ENCODE peak calls at places on chromosome X, in seven cellular contexts. R is A549, C is IMR-90, B is HCT116, O is GM12878, Q is K562, Z is H1. G is an unnamed sample.

GRCh38 chrX:110280954-110281353 is 36.9 kb downstream of the AMMECR1 start:
- DNase-seq in R (no peak), C (peak; percentile 58), B (no peak), O (no peak), Q (no peak), Z (no peak), G (no peak)

GRCh38 chrX:85004255-85004654 is 578 bp downstream of the APOOL start:
- DNase-seq in R (peak; percentile 13), C (peak; percentile 28), B (no peak), O (no peak), Q (no peak), Z (no peak), G (no peak)

GRCh38 chrX:41808042-41808441 is 84.1 kb downstream of the GPR82 start:
- DNase-seq in R (no peak), C (no peak), B (no peak), O (no peak), Q (no peak), Z (no peak), G (no peak)

GRCh38 chrX:58025979-58026378 is 115.7 kb upstream of the ZXDA start:
- DNase-seq in R (peak; percentile 44), C (peak; percentile 25), B (peak; percentile 26), O (no peak), Q (peak; percentile 6), Z (no peak), G (peak; percentile 17)

GRCh38 chrX:27751976-27752375 is 55.8 kb upstream of the MAGEB10 start:
- DNase-seq in R (no peak), C (no peak), B (no peak), O (no peak), Q (no peak), Z (no peak), G (no peak)

GRCh38 chrX:75673468-75673867 is 111.6 kb downstream of the MAGEE2 start:
- DNase-seq in R (no peak), C (no peak), B (no peak), O (no peak), Q (no peak), Z (no peak), G (peak; percentile 13)

GRCh38 chrX:20414781-20415445 is 148.2 kb upstream of the RPS6KA3 start:
- DNase-seq in R (no peak), C (peak; percentile 47), B (no peak), O (no peak), Q (no peak), Z (no peak), G (no peak)

GRCh38 chrX:79243691-79244090 is 99.2 kb downstream of the GPR174 start:
- DNase-seq in R (no peak), C (no peak), B (no peak), O (no peak), Q (no peak), Z (no peak), G (no peak)

GRCh38 chrX:106726485-106727437 is at the start of gene RNF128:
- DNase-seq in R (peak; percentile 7), C (peak; percentile 26), B (peak; percentile 70), O (no peak), Q (no peak), Z (peak; percentile 29), G (peak; percentile 66)
- TF ChIP-seq RAD21 in R (no peak), C (no peak), B (no peak), O (no peak), Q (no peak), Z (no peak), G (no peak)

GRCh38 chrX:118251251-118251650 is 94.7 kb upstream of the WDR44 start:
- DNase-seq in R (no peak), C (peak; percentile 67), B (no peak), O (no peak), Q (no peak), Z (no peak), G (no peak)
- TF ChIP-seq CEBPB in R (no peak), C (no peak), B (no peak), O (no peak), Q (no peak), Z (no peak), G (no peak)

GRCh38 chrX:138745215-138745614 is 33.7 kb upstream of the FGF13 start:
- DNase-seq in R (peak; percentile 40), C (peak; percentile 60), B (no peak), O (peak; percentile 8), Q (peak; percentile 57), Z (no peak), G (peak; percentile 12)
- TF ChIP-seq RAD21 in R (peak; percentile 64), C (peak; percentile 63), B (peak; percentile 32), O (peak; percentile 75), Q (peak; percentile 60), Z (peak; percentile 83), G (no peak)

GRCh38 chrX:67692246-67692645 is 148.4 kb downstream of the AR start:
- DNase-seq in R (no peak), C (peak; percentile 16), B (no peak), O (no peak), Q (no peak), Z (no peak), G (no peak)

GRCh38 chrX:67697452-67697851 is 153.6 kb downstream of the AR start:
- DNase-seq in R (no peak), C (no peak), B (no peak), O (no peak), Q (no peak), Z (no peak), G (no peak)

DNA sequence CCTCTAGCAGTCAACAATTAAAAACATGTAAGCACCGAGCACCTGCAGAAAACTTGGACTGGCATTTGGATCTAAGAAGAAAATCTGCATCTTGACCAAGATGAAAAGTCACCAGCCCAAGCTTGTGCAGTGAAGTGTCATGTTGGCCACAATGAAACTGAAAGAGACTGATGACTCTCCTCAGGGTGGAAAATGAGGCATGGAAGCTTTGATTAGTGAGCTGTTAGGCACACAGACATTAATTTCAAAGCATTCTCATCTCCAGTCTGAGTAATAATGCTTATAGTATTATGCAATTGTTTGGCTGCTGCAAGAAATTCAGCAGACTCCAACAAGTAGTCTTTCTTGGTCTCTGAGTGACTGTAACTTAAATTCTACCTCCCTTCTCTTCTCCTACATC is 150.1 kb downstream of the AR start:
- DNase-seq in R (no peak), C (no peak), B (no peak), O (no peak), Q (no peak), Z (no peak), G (no peak)
- TF ChIP-seq CEBPB in R (no peak), C (peak; percentile 41), B (no peak), O (no peak), Q (no peak), Z (no peak), G (no peak)

DNA sequence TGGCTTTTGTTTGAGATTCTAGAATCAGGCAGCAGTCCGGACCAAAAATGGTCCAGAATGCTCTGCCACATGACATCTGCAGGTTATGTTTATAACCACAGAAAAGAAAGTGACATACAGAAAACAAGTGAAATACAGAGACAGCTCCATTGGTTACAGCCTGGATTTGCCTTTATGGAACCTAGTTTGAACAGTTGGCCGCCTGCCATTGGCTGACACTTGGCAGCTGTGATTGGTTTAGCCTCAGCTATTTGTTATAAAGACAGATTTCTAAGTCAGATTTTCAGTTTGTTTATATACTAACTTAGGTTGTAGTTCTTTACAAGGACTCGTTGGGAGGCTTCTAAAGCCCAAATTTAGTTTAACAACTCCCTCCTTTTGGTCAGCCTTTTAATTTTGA is 40.8 kb upstream of the IL9R start:
- DNase-seq in R (no peak), C (no peak), B (no peak), O (no peak), Q (no peak), Z (no peak), G (no peak)
- TF ChIP-seq RAD21 in R (no peak), C (no peak), B (no peak), O (no peak), Q (no peak), Z (no peak), G (no peak)

GRCh38 chrX:136687457-136687856 is 39.5 kb downstream of the CD40LG start:
- DNase-seq in R (no peak), C (no peak), B (no peak), O (no peak), Q (no peak), Z (no peak), G (no peak)
- TF ChIP-seq CEBPB in R (no peak), C (no peak), B (no peak), O (no peak), Q (no peak), Z (no peak), G (no peak)

GRCh38 chrX:18353931-18354368 is 538 bp downstream of the SCML2 start:
- DNase-seq in R (peak; percentile 44), C (no peak), B (no peak), O (no peak), Q (peak; percentile 46), Z (no peak), G (peak; percentile 7)

GRCh38 chrX:18351774-18352173 is 2.7 kb downstream of the SCML2 start:
- DNase-seq in R (no peak), C (no peak), B (no peak), O (no peak), Q (no peak), Z (no peak), G (no peak)

GRCh38 chrX:18354369-18355329 is at the start of gene SCML2:
- DNase-seq in R (peak; percentile 60), C (peak; percentile 21), B (no peak), O (no peak), Q (peak; percentile 75), Z (no peak), G (peak; percentile 5)
- TF ChIP-seq RAD21 in R (no peak), C (no peak), B (no peak), O (no peak), Q (no peak), Z (no peak), G (peak; percentile 40)